ENCODE peak calls at places on chromosomes 16 and 17, in four cellular contexts. One of them, this sample, is unnamed.

GRCh38 chr16:2910441-2910840 is 1.3 kb upstream of the FLYWCH1 start:
- DNase-seq in K562: no peak
- DNase-seq in HepG2: no peak
- DNase-seq in GM12878: no peak
- DNase-seq in this sample: no peak

GRCh38 chr16:76176616-76177015 is 100.6 kb upstream of the CNTNAP4 start:
- DNase-seq in K562: no peak
- DNase-seq in HepG2: no peak
- DNase-seq in GM12878: no peak
- DNase-seq in this sample: no peak

GRCh38 chr16:27406729-27407128 is 4.8 kb downstream of the IL21R start:
- DNase-seq in K562: no peak
- DNase-seq in HepG2: no peak
- DNase-seq in GM12878: no peak
- DNase-seq in this sample: no peak

GRCh38 chr17:45846223-45846622 is 1.5 kb downstream of the SPPL2C start:
- DNase-seq in K562: no peak
- DNase-seq in HepG2: no peak
- DNase-seq in GM12878: no peak
- DNase-seq in this sample: no peak

GRCh38 chr16:4115941-4116327 is 308 bp downstream of the ADCY9 start:
- DNase-seq in K562: no peak
- DNase-seq in HepG2: no peak
- DNase-seq in GM12878: no peak
- DNase-seq in this sample: no peak

GRCh38 chr17:27282054-27282501 is 11.8 kb upstream of the WSB1 start:
- DNase-seq in K562: no peak
- DNase-seq in HepG2: no peak
- DNase-seq in GM12878: peak; percentile 49
- DNase-seq in this sample: no peak

GRCh38 chr17:74190154-74190553 is 13.3 kb upstream of the RPL38 start:
- DNase-seq in K562: peak; percentile 77
- DNase-seq in HepG2: peak; percentile 44
- DNase-seq in GM12878: no peak
- DNase-seq in this sample: no peak

GRCh38 chr17:29158515-29159275 is 21.5 kb downstream of the MYO18A start:
- DNase-seq in K562: no peak
- DNase-seq in HepG2: peak; percentile 88
- DNase-seq in GM12878: no peak
- DNase-seq in this sample: no peak

GRCh38 chr16:21283521-21284289 is 5.6 kb upstream of the CRYM start:
- DNase-seq in K562: no peak
- DNase-seq in HepG2: peak; percentile 51
- DNase-seq in GM12878: no peak
- DNase-seq in this sample: peak; percentile 79

GRCh38 chr16:80507538-80507937 is 33.3 kb upstream of the DYNLRB2 start:
- DNase-seq in K562: no peak
- DNase-seq in HepG2: no peak
- DNase-seq in GM12878: no peak
- DNase-seq in this sample: no peak

GRCh38 chr16:22685162-22685830 is 128.7 kb upstream of the HS3ST2 start:
- DNase-seq in K562: no peak
- DNase-seq in HepG2: no peak
- DNase-seq in GM12878: no peak
- DNase-seq in this sample: no peak

GRCh38 chr17:65022751-65023421 is 33.7 kb downstream of the GNA13 start:
- DNase-seq in K562: no peak
- DNase-seq in HepG2: peak; percentile 15
- DNase-seq in GM12878: peak; percentile 96
- DNase-seq in this sample: no peak

GRCh38 chr17:9307313-9307998 is 268.2 kb downstream of the STX8 start:
- DNase-seq in K562: no peak
- DNase-seq in HepG2: no peak
- DNase-seq in GM12878: no peak
- DNase-seq in this sample: no peak

GRCh38 chr17:82230627-82231311 is 1.9 kb downstream of the SLC16A3 start:
- DNase-seq in K562: peak; percentile 92
- DNase-seq in HepG2: peak; percentile 87
- DNase-seq in GM12878: no peak
- DNase-seq in this sample: peak; percentile 79

GRCh38 chr16:53056528-53056881 is 1.7 kb downstream of the CHD9 start:
- DNase-seq in K562: peak; percentile 37
- DNase-seq in HepG2: peak; percentile 72
- DNase-seq in GM12878: no peak
- DNase-seq in this sample: no peak

GRCh38 chr16:58503166-58503862 is 3.4 kb downstream of the NDRG4 start:
- DNase-seq in K562: no peak
- DNase-seq in HepG2: no peak
- DNase-seq in GM12878: no peak
- DNase-seq in this sample: no peak

GRCh38 chr17:55722742-55723487 is at the start of gene TMEM100:
- DNase-seq in K562: peak; percentile 15
- DNase-seq in HepG2: no peak
- DNase-seq in GM12878: no peak
- DNase-seq in this sample: no peak

GRCh38 chr17:16215002-16215272 is 397 bp downstream of the NCOR1 start:
- DNase-seq in K562: peak; percentile 39
- DNase-seq in HepG2: peak; percentile 31
- DNase-seq in GM12878: no peak
- DNase-seq in this sample: peak; percentile 67

GRCh38 chr17:66372182-66372581 is 69.8 kb downstream of the PRKCA start:
- DNase-seq in K562: no peak
- DNase-seq in HepG2: no peak
- DNase-seq in GM12878: no peak
- DNase-seq in this sample: no peak

GRCh38 chr17:66375121-66375520 is 72.7 kb downstream of the PRKCA start:
- DNase-seq in K562: no peak
- DNase-seq in HepG2: no peak
- DNase-seq in GM12878: no peak
- DNase-seq in this sample: no peak

GRCh38 chr17:66373079-66373478 is 70.7 kb downstream of the PRKCA start:
- DNase-seq in K562: no peak
- DNase-seq in HepG2: no peak
- DNase-seq in GM12878: no peak
- DNase-seq in this sample: no peak

GRCh38 chr17:66371561-66371960 is 69.1 kb downstream of the PRKCA start:
- DNase-seq in K562: no peak
- DNase-seq in HepG2: no peak
- DNase-seq in GM12878: no peak
- DNase-seq in this sample: no peak

DNA sequence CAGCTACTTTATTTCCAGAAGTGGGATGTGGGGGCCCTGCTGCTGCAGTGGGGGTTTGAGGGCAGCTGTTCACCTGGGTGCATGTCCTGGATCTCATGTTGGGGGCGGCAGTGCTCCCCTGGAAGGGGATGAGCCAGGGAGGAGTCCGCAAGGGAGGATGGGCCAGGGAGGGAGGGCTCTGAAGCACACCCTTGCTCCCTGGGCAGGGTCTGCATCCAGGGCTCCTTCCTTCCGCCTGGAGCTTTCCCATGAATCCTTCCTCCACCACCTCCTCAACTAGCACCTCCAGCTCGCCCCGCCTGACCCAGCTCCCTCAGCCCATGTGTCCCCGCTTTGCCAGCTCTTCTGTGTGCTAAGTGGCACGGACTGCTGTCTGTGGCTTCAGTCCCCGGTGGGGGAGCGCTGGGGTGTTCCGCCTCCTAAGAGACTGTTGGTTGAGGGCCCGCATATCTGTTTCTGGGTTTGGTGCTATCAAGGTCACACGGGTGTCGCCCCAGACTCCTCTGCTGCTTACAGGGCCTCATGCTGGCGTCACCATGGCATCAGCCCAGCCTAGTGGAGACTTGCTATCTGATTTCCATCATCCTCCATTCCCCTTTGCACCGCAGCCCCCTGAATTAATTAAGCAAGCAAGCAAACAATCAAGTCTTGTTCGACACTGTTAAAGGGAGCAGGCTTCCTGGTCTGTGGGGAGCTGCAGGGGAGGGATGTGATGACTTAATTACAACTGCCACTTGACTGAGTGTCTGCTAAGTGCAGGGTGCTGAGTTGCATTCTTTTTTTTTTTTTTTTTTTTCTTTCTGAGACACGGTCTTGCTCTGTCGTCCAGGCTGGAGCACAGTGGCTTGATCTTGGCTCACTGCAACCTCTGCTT is 71.8 kb downstream of the PRKCA start:
- DNase-seq in K562: peak; percentile 35
- DNase-seq in HepG2: no peak
- DNase-seq in GM12878: no peak
- DNase-seq in this sample: no peak
- TF ChIP-seq ETV6 in K562: no peak
- TF ChIP-seq ETV6 in HepG2: no peak
- TF ChIP-seq ETV6 in GM12878: no peak
- TF ChIP-seq ETV6 in this sample: no peak

DNA sequence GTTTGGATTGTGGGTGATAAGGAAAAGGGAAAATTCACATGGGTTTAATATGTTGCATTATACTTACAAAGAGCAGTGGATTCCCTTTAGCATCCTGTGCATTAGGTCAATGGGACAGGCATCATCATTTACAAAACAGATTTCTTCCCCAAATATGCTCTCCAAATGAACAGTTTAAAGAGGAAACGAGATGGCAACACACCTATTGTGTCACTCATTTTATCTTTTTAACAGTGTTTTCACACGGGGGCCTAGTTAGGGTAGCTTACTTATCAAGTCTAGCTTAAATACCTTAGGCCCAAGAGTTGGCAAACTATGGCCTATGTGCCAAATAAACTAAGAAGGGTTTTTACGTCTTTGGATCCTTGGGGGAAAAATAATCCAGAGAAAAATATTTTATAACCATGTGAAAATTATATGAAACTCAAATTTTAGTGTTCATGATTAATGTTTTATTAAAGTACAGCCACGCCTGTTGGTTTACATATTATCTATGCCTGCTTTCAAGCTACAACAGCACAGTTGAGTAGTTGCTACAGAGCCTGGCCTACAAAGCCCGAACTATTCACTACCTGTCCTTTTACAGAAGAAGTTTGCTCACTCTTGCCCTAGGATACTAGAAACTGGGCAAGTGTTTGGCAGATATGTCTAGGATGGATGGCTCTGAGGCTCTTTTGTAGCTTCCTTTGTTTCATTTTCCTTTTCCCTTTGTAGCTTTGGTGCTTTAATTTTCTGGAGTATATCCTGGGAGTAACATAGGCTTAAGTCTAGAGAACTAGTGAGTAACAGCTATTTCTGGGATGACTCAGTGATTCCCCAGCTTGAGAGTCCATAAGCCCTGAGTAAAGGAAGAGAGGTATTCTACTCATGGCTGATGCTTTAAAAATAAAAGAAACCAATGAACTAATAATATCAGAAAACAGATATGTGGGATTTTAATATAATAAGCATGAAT is 12.4 kb downstream of the NUP93 start:
- DNase-seq in K562: no peak
- DNase-seq in HepG2: no peak
- DNase-seq in GM12878: no peak
- DNase-seq in this sample: no peak
- TF ChIP-seq CREB1 in K562: no peak
- TF ChIP-seq CREB1 in HepG2: no peak
- TF ChIP-seq CREB1 in GM12878: no peak
- TF ChIP-seq CREB1 in this sample: no peak

GRCh38 chr17:12998461-12998860 is 19.4 kb downstream of the ELAC2 start:
- DNase-seq in K562: no peak
- DNase-seq in HepG2: no peak
- DNase-seq in GM12878: no peak
- DNase-seq in this sample: no peak

GRCh38 chr17:12995896-12996295 is 21.9 kb downstream of the ELAC2 start:
- DNase-seq in K562: no peak
- DNase-seq in HepG2: no peak
- DNase-seq in GM12878: no peak
- DNase-seq in this sample: no peak

GRCh38 chr17:12996357-12996756 is 21.5 kb downstream of the ELAC2 start:
- DNase-seq in K562: no peak
- DNase-seq in HepG2: no peak
- DNase-seq in GM12878: no peak
- DNase-seq in this sample: no peak

GRCh38 chr17:12995106-12995895 is 22.5 kb downstream of the ELAC2 start:
- DNase-seq in K562: no peak
- DNase-seq in HepG2: no peak
- DNase-seq in GM12878: no peak
- DNase-seq in this sample: no peak

DNA sequence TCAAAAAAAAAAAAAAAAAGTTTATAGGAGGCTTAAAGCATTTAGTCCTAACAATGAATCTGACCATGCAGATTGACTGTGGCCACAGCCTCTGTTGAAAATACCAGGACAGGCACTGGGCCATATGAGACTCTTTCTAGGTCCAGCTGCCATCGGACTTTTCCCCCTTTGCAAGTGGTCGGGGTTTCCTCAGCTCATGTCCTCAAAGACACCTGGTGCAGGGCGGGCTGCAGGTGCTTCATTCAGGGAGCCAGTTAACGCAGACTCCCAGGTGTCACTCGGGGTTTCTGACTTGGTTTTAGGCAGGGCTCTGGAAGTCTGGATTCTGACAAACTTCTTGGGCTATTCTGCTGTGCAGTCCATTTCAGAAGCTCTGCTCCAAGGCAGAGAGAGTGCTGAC is 20.9 kb downstream of the ELAC2 start:
- DNase-seq in K562: no peak
- DNase-seq in HepG2: no peak
- DNase-seq in GM12878: no peak
- DNase-seq in this sample: no peak
- TF ChIP-seq ETV6 in K562: no peak
- TF ChIP-seq ETV6 in HepG2: no peak
- TF ChIP-seq ETV6 in GM12878: no peak
- TF ChIP-seq ETV6 in this sample: no peak

GRCh38 chr17:58556833-58557250 is 42.4 kb upstream of the MTMR4 start:
- DNase-seq in K562: no peak
- DNase-seq in HepG2: no peak
- DNase-seq in GM12878: no peak
- DNase-seq in this sample: no peak

GRCh38 chr17:58565389-58566311 is 51.2 kb upstream of the MTMR4 start:
- DNase-seq in K562: no peak
- DNase-seq in HepG2: no peak
- DNase-seq in GM12878: no peak
- DNase-seq in this sample: peak; percentile 16

GRCh38 chr17:58564971-58565370 is 50.5 kb upstream of the MTMR4 start:
- DNase-seq in K562: no peak
- DNase-seq in HepG2: no peak
- DNase-seq in GM12878: no peak
- DNase-seq in this sample: no peak

GRCh38 chr17:58557981-58558380 is 43.5 kb upstream of the MTMR4 start:
- DNase-seq in K562: no peak
- DNase-seq in HepG2: no peak
- DNase-seq in GM12878: no peak
- DNase-seq in this sample: no peak

GRCh38 chr17:58560511-58560910 is 46.1 kb upstream of the MTMR4 start:
- DNase-seq in K562: no peak
- DNase-seq in HepG2: no peak
- DNase-seq in GM12878: no peak
- DNase-seq in this sample: no peak
- TF ChIP-seq CREB1 in K562: no peak
- TF ChIP-seq CREB1 in HepG2: no peak
- TF ChIP-seq CREB1 in GM12878: no peak
- TF ChIP-seq CREB1 in this sample: no peak

DNA sequence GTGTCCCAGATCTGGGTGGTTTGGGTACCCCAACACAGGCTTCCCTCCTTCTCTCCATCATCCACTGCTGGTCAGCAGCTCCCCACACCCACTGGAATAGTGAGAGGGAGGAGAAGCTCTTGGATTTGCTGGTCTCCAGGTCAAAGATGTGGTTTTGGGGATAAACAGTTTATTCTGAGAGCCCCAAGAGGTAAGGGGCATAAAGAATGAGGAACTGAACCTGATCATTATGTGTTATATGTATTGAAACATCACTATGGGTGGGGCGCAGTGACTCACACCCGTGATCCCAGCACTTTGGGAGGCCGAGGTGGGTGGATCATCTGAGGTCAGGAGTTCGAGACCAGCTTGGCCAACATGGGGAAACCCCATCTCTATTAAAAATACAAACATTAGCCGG is 3.9 kb downstream of the DPEP2 start:
- DNase-seq in K562: no peak
- DNase-seq in HepG2: no peak
- DNase-seq in GM12878: no peak
- DNase-seq in this sample: no peak
- TF ChIP-seq ETV6 in K562: no peak
- TF ChIP-seq ETV6 in HepG2: no peak
- TF ChIP-seq ETV6 in GM12878: no peak
- TF ChIP-seq ETV6 in this sample: no peak